ENCODE peak calls at places on chromosomes 11 and 22, in five cellular contexts. H, M, W, E and L are unnamed samples.

GRCh38 chr22:49601614-49602321 is 225.9 kb downstream of the BRD1 start:
- DNase-seq in H (no peak), M (no peak), W (no peak), E (no peak), L (no peak)

GRCh38 chr22:17707526-17707925 is 66.7 kb downstream of the BID start:
- DNase-seq in H (no peak), M (peak; percentile 32), W (no peak), E (no peak), L (no peak)

GRCh38 chr11:62267050-62267449 is 2.9 kb upstream of the SCGB2A2 start:
- DNase-seq in H (no peak), M (no peak), W (no peak), E (no peak), L (no peak)

GRCh38 chr11:111851636-111852035 is 19.7 kb downstream of the ALG9 start:
- DNase-seq in H (no peak), M (no peak), W (no peak), E (no peak), L (no peak)

GRCh38 chr11:38402063-38402462 is 1804.0 kb upstream of the RAG2 start:
- DNase-seq in H (no peak), M (no peak), W (no peak), E (no peak), L (no peak)

GRCh38 chr11:26715133-26715532 is 6.7 kb downstream of the SLC5A12 start:
- DNase-seq in H (no peak), M (no peak), W (no peak), E (no peak), L (no peak)

GRCh38 chr11:49303080-49303479 is 94.7 kb upstream of the FOLH1 start:
- DNase-seq in H (no peak), M (no peak), W (no peak), E (no peak), L (no peak)

GRCh38 chr22:46213052-46213451 is 37.0 kb downstream of the CDPF1 start:
- DNase-seq in H (no peak), M (no peak), W (no peak), E (no peak), L (no peak)

GRCh38 chr22:23826510-23827350 is 12.1 kb downstream of the DERL3 start:
- DNase-seq in H (no peak), M (peak; percentile 20), W (peak; percentile 54), E (no peak), L (no peak)

GRCh38 chr11:134049303-134049702 is 19.6 kb upstream of the JAM3 start:
- DNase-seq in H (no peak), M (no peak), W (no peak), E (no peak), L (no peak)

GRCh38 chr11:119248750-119249670 is 42.9 kb downstream of the CBL start:
- DNase-seq in H (no peak), M (no peak), W (no peak), E (no peak), L (no peak)

GRCh38 chr11:69166186-69167115 is 10.7 kb downstream of the SMIM38 start:
- DNase-seq in H (peak; percentile 35), M (peak; percentile 89), W (no peak), E (peak; percentile 32), L (peak; percentile 78)

GRCh38 chr22:47090591-47091240 is 328.3 kb downstream of the TBC1D22A start:
- DNase-seq in H (peak; percentile 55), M (peak; percentile 57), W (no peak), E (peak; percentile 11), L (no peak)

GRCh38 chr11:119376197-119376847 is 5.2 kb downstream of the USP2 start:
- DNase-seq in H (no peak), M (no peak), W (peak; percentile 86), E (no peak), L (no peak)

GRCh38 chr22:24465566-24465965 is 29.6 kb upstream of the UPB1 start:
- DNase-seq in H (no peak), M (peak; percentile 96), W (no peak), E (peak; percentile 11), L (no peak)

GRCh38 chr11:45158210-45158644 is 11.8 kb downstream of the PRDM11 start:
- DNase-seq in H (peak; percentile 18), M (no peak), W (no peak), E (no peak), L (no peak)

GRCh38 chr11:92226331-92227232 is 2.0 kb downstream of the FAT3 start:
- DNase-seq in H (no peak), M (peak; percentile 27), W (peak; percentile 56), E (no peak), L (no peak)

GRCh38 chr22:17307566-17307965 is 61.7 kb upstream of the CECR2 start:
- DNase-seq in H (no peak), M (no peak), W (no peak), E (no peak), L (no peak)

GRCh38 chr11:44651535-44652130 is 75.1 kb upstream of the TSPAN18 start:
- DNase-seq in H (no peak), M (no peak), W (no peak), E (no peak), L (no peak)

GRCh38 chr11:45872513-45873356 is 12.7 kb upstream of the MAPK8IP1 start:
- DNase-seq in H (peak; percentile 81), M (peak; percentile 95), W (peak; percentile 66), E (peak; percentile 73), L (peak; percentile 74)

GRCh38 chr11:91081440-91082088 is 858.7 kb upstream of the CHORDC1 start:
- DNase-seq in H (no peak), M (peak; percentile 33), W (peak; percentile 54), E (no peak), L (peak; percentile 5)

GRCh38 chr11:46666516-46666915 is 33.9 kb downstream of the ARHGAP1 start:
- DNase-seq in H (no peak), M (no peak), W (peak; percentile 71), E (no peak), L (no peak)

GRCh38 chr11:7493670-7494069 is 8.4 kb downstream of the OLFML1 start:
- DNase-seq in H (no peak), M (no peak), W (no peak), E (no peak), L (no peak)

GRCh38 chr11:65636810-65637557 is 917 bp upstream of the SIPA1 start:
- DNase-seq in H (no peak), M (no peak), W (no peak), E (no peak), L (no peak)

GRCh38 chr11:134640971-134641968 is 229.2 kb upstream of the B3GAT1 start:
- DNase-seq in H (no peak), M (no peak), W (no peak), E (no peak), L (no peak)

GRCh38 chr11:128343870-128344269 is 243.5 kb downstream of the ETS1 start:
- DNase-seq in H (no peak), M (no peak), W (no peak), E (no peak), L (no peak)

GRCh38 chr11:107493117-107493516 is 35.5 kb upstream of the CWF19L2 start:
- DNase-seq in H (no peak), M (peak; percentile 73), W (no peak), E (no peak), L (no peak)

GRCh38 chr11:25924586-25924985 is 407.3 kb upstream of the ANO3 start:
- DNase-seq in H (no peak), M (no peak), W (no peak), E (no peak), L (no peak)

GRCh38 chr11:110133182-110133581 is 40.0 kb downstream of the ZC3H12C start:
- DNase-seq in H (no peak), M (no peak), W (no peak), E (no peak), L (no peak)

GRCh38 chr22:39129081-39129480 is 23.4 kb downstream of the CBX7 start:
- DNase-seq in H (no peak), M (no peak), W (no peak), E (no peak), L (no peak)

GRCh38 chr11:96228472-96228871 is 114.5 kb downstream of the MAML2 start:
- DNase-seq in H (no peak), M (peak; percentile 97), W (peak; percentile 64), E (no peak), L (peak; percentile 93)

GRCh38 chr11:21037836-21038235 is 368.4 kb downstream of the NELL1 start:
- DNase-seq in H (no peak), M (no peak), W (no peak), E (no peak), L (no peak)

DNA sequence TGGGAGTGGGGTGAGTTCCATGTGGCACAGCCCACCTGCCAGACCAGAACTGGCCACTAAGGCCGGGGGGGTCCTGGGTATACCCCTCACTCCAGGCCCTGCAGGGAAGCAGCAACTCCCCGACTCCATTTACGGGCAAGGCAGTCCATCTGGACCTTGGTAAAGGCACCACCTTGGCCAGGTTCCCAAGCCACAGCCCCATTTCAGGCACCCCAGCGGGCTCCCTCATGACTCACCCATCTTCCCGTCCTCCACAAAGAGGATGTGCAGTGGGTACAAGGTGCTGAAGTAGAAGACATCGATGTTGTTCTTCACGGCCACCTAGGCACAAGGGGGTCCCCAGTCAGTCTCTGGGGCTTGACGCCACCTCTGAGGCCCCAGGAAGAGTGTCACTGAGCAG is 15.7 kb upstream of the RASL10A start:
- DNase-seq in H (no peak), M (no peak), W (no peak), E (no peak), L (no peak)
- H3K4me3 ChIP-seq in H (no peak overlapping the region), M (no peak overlapping the region), W (no peak overlapping the region), E (no peak overlapping the region), L (no peak overlapping the region)

DNA sequence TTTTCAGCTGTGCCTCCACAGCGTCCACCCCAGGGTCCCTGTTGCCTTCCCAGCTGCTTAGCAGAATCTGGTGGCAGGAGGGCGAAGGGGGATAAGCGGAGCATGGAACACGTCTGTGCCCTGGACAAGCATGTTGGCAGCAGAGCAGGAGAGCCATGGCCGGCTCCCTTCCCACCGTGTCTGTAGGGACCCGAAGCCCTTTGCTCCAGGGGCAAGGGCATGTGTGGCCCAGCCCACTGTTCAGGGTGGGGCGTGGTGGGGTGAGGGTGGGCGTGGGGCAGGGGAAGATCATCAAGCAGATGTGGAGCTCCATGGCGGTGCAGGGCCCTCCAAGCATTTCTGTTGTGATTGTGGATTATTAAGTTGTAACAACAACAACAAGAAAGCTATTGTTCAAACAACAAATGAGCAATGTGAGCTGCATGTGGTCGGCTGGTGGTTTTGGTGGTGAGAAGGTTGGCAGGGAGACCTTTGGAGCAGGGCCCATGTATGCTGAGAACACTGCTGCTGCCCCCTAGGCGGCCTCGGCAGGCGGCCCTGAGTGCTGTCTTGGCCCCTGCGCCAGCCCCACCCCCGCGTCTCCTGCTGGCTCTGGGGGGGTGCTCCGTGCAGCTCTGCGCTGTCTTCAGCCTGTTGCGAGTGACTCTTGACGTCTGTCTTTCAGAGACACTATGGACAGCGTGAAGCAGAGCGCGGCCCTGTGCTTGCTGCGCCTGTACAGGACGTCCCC is 50.9 kb downstream of the AP2A2 start:
- DNase-seq in H (peak; percentile 34), M (peak; percentile 63), W (peak; percentile 72), E (no peak), L (peak; percentile 60)
- TF ChIP-seq CTCF in H (no peak), M (peak; percentile 10), W (no peak), E (peak; percentile 16), L (peak; percentile 37)

GRCh38 chr11:58968251-58968711 is 29.0 kb downstream of the GLYATL1 start:
- DNase-seq in H (no peak), M (no peak), W (no peak), E (no peak), L (no peak)
- H3K4me3 ChIP-seq in H (no peak overlapping the region), M (no peak overlapping the region), W (no peak overlapping the region), E (no peak overlapping the region), L (no peak overlapping the region)

DNA sequence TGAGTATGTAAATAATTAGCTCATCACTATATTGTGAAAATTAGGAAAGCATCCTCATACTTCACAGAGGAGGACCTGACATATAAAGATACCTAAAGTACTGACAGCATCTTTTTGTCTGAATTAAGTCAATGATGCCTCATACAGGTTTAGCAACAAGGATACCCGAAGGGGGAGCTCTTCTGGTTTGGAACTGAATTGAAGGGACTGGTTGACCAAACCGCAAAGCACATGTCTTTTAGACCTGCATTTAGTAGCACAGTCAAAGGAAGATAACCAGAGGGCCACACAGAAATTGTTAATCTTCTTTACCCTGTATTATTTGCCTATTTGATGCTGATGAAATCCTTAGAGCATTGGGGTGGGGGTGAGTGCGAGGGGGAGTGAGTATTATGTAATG is 12.9 kb upstream of the WT1 start:
- DNase-seq in H (peak; percentile 46), M (peak; percentile 8), W (no peak), E (no peak), L (no peak)
- TF ChIP-seq CTCF in H (peak; percentile 70), M (no peak), W (no peak), E (no peak), L (peak; percentile 37)